ENCODE peak calls at places on chromosome X, in ten cellular contexts. One of them, this sample, is unnamed.

GRCh38 chrX:17740137-17741122 is 3.1 kb downstream of the SCML1 start:
- DNase-seq in aorta: no peak
- DNase-seq in HTR-8/SVneo: no peak
- DNase-seq in LHCN-M2: no peak
- DNase-seq in T follicular helper cell: no peak
- DNase-seq in H9: no peak
- DNase-seq in brain microvascular endothelial cell: no peak
- DNase-seq in effector memory CD8-positive, alpha-beta T cell: no peak
- DNase-seq in activated CD8-positive, alpha-beta T cell treated with anti-CD3 and anti-CD28 coated beads, Interleukin-2, amount 10 ng/mL, durations not matched to agents 7 days and 5 days: no peak
- DNase-seq in COR-L47: no peak
- DNase-seq in this sample: no peak

GRCh38 chrX:11672213-11672612 is 6.5 kb upstream of the ARHGAP6 start:
- DNase-seq in H9: no peak
- DNase-seq in HTR-8/SVneo: no peak
- DNase-seq in LHCN-M2: no peak
- DNase-seq in aorta: no peak
- DNase-seq in T follicular helper cell: no peak
- DNase-seq in effector memory CD8-positive, alpha-beta T cell: no peak
- DNase-seq in COR-L47: no peak
- DNase-seq in activated CD8-positive, alpha-beta T cell treated with anti-CD3 and anti-CD28 coated beads, Interleukin-2, amount 10 ng/mL, durations not matched to agents 7 days and 5 days: no peak
- DNase-seq in brain microvascular endothelial cell: no peak
- DNase-seq in this sample: no peak

GRCh38 chrX:12949927-12950656 is 24.8 kb upstream of the TMSB4X start:
- DNase-seq in activated CD8-positive, alpha-beta T cell treated with anti-CD3 and anti-CD28 coated beads, Interleukin-2, amount 10 ng/mL, durations not matched to agents 7 days and 5 days: peak; percentile 90
- DNase-seq in H9: no peak
- DNase-seq in LHCN-M2: peak; percentile 89
- DNase-seq in HTR-8/SVneo: no peak
- DNase-seq in brain microvascular endothelial cell: peak; percentile 87
- DNase-seq in effector memory CD8-positive, alpha-beta T cell: peak; percentile 78
- DNase-seq in aorta: peak; percentile 92
- DNase-seq in COR-L47: no peak
- DNase-seq in T follicular helper cell: peak; percentile 87
- DNase-seq in this sample: peak; percentile 58

GRCh38 chrX:41779058-41779564 is 55.1 kb downstream of the GPR82 start:
- DNase-seq in aorta: no peak
- DNase-seq in T follicular helper cell: no peak
- DNase-seq in activated CD8-positive, alpha-beta T cell treated with anti-CD3 and anti-CD28 coated beads, Interleukin-2, amount 10 ng/mL, durations not matched to agents 7 days and 5 days: no peak
- DNase-seq in brain microvascular endothelial cell: peak; percentile 59
- DNase-seq in COR-L47: peak; percentile 56
- DNase-seq in H9: no peak
- DNase-seq in effector memory CD8-positive, alpha-beta T cell: no peak
- DNase-seq in LHCN-M2: peak; percentile 91
- DNase-seq in HTR-8/SVneo: peak; percentile 36
- DNase-seq in this sample: peak; percentile 19

GRCh38 chrX:150456466-150456865 is 93.3 kb downstream of the MAMLD1 start:
- DNase-seq in HTR-8/SVneo: no peak
- DNase-seq in H9: no peak
- DNase-seq in aorta: no peak
- DNase-seq in activated CD8-positive, alpha-beta T cell treated with anti-CD3 and anti-CD28 coated beads, Interleukin-2, amount 10 ng/mL, durations not matched to agents 7 days and 5 days: no peak
- DNase-seq in COR-L47: no peak
- DNase-seq in LHCN-M2: no peak
- DNase-seq in brain microvascular endothelial cell: no peak
- DNase-seq in effector memory CD8-positive, alpha-beta T cell: no peak
- DNase-seq in T follicular helper cell: no peak
- DNase-seq in this sample: no peak

GRCh38 chrX:30822068-30822671 is 66.9 kb downstream of the TAB3 start:
- DNase-seq in effector memory CD8-positive, alpha-beta T cell: no peak
- DNase-seq in H9: no peak
- DNase-seq in COR-L47: no peak
- DNase-seq in T follicular helper cell: no peak
- DNase-seq in activated CD8-positive, alpha-beta T cell treated with anti-CD3 and anti-CD28 coated beads, Interleukin-2, amount 10 ng/mL, durations not matched to agents 7 days and 5 days: no peak
- DNase-seq in LHCN-M2: peak; percentile 1
- DNase-seq in aorta: no peak
- DNase-seq in brain microvascular endothelial cell: no peak
- DNase-seq in HTR-8/SVneo: no peak
- DNase-seq in this sample: no peak

GRCh38 chrX:2401590-2402360 is 99.0 kb downstream of the DHRSX start:
- DNase-seq in effector memory CD8-positive, alpha-beta T cell: no peak
- DNase-seq in HTR-8/SVneo: no peak
- DNase-seq in H9: no peak
- DNase-seq in COR-L47: no peak
- DNase-seq in LHCN-M2: no peak
- DNase-seq in activated CD8-positive, alpha-beta T cell treated with anti-CD3 and anti-CD28 coated beads, Interleukin-2, amount 10 ng/mL, durations not matched to agents 7 days and 5 days: no peak
- DNase-seq in T follicular helper cell: no peak
- DNase-seq in aorta: no peak
- DNase-seq in brain microvascular endothelial cell: no peak
- DNase-seq in this sample: no peak

GRCh38 chrX:77900688-77901087 is 1.4 kb downstream of the COX7B start:
- DNase-seq in T follicular helper cell: no peak
- DNase-seq in HTR-8/SVneo: no peak
- DNase-seq in activated CD8-positive, alpha-beta T cell treated with anti-CD3 and anti-CD28 coated beads, Interleukin-2, amount 10 ng/mL, durations not matched to agents 7 days and 5 days: no peak
- DNase-seq in aorta: no peak
- DNase-seq in COR-L47: no peak
- DNase-seq in H9: no peak
- DNase-seq in brain microvascular endothelial cell: no peak
- DNase-seq in LHCN-M2: peak; percentile 13
- DNase-seq in effector memory CD8-positive, alpha-beta T cell: no peak
- DNase-seq in this sample: no peak

GRCh38 chrX:68292471-68292870 is 140.8 kb downstream of the OPHN1 start:
- DNase-seq in brain microvascular endothelial cell: no peak
- DNase-seq in H9: no peak
- DNase-seq in T follicular helper cell: no peak
- DNase-seq in COR-L47: no peak
- DNase-seq in activated CD8-positive, alpha-beta T cell treated with anti-CD3 and anti-CD28 coated beads, Interleukin-2, amount 10 ng/mL, durations not matched to agents 7 days and 5 days: no peak
- DNase-seq in aorta: no peak
- DNase-seq in LHCN-M2: peak; percentile 60
- DNase-seq in effector memory CD8-positive, alpha-beta T cell: no peak
- DNase-seq in HTR-8/SVneo: no peak
- DNase-seq in this sample: peak; percentile 11

GRCh38 chrX:53374222-53374820 is 48.1 kb downstream of the SMC1A start:
- DNase-seq in aorta: no peak
- DNase-seq in brain microvascular endothelial cell: no peak
- DNase-seq in COR-L47: no peak
- DNase-seq in LHCN-M2: peak; percentile 7
- DNase-seq in activated CD8-positive, alpha-beta T cell treated with anti-CD3 and anti-CD28 coated beads, Interleukin-2, amount 10 ng/mL, durations not matched to agents 7 days and 5 days: no peak
- DNase-seq in HTR-8/SVneo: no peak
- DNase-seq in T follicular helper cell: no peak
- DNase-seq in H9: no peak
- DNase-seq in effector memory CD8-positive, alpha-beta T cell: no peak
- DNase-seq in this sample: peak; percentile 7

GRCh38 chrX:150205011-150205410 is 158.1 kb upstream of the MAMLD1 start:
- DNase-seq in HTR-8/SVneo: no peak
- DNase-seq in LHCN-M2: peak; percentile 72
- DNase-seq in COR-L47: no peak
- DNase-seq in activated CD8-positive, alpha-beta T cell treated with anti-CD3 and anti-CD28 coated beads, Interleukin-2, amount 10 ng/mL, durations not matched to agents 7 days and 5 days: no peak
- DNase-seq in T follicular helper cell: no peak
- DNase-seq in brain microvascular endothelial cell: no peak
- DNase-seq in aorta: no peak
- DNase-seq in H9: no peak
- DNase-seq in effector memory CD8-positive, alpha-beta T cell: no peak
- DNase-seq in this sample: no peak

GRCh38 chrX:125205084-125205917 is 114.4 kb upstream of the TEX13C start:
- DNase-seq in LHCN-M2: no peak
- DNase-seq in effector memory CD8-positive, alpha-beta T cell: no peak
- DNase-seq in H9: peak; percentile 75
- DNase-seq in activated CD8-positive, alpha-beta T cell treated with anti-CD3 and anti-CD28 coated beads, Interleukin-2, amount 10 ng/mL, durations not matched to agents 7 days and 5 days: peak; percentile 33
- DNase-seq in COR-L47: peak; percentile 91
- DNase-seq in aorta: peak; percentile 57
- DNase-seq in brain microvascular endothelial cell: peak; percentile 22
- DNase-seq in T follicular helper cell: no peak
- DNase-seq in HTR-8/SVneo: no peak
- DNase-seq in this sample: peak; percentile 88

GRCh38 chrX:29661290-29661689 is 554.1 kb upstream of the MAGEB2 start:
- DNase-seq in aorta: no peak
- DNase-seq in T follicular helper cell: no peak
- DNase-seq in brain microvascular endothelial cell: peak; percentile 59
- DNase-seq in HTR-8/SVneo: peak; percentile 29
- DNase-seq in effector memory CD8-positive, alpha-beta T cell: no peak
- DNase-seq in H9: no peak
- DNase-seq in COR-L47: no peak
- DNase-seq in activated CD8-positive, alpha-beta T cell treated with anti-CD3 and anti-CD28 coated beads, Interleukin-2, amount 10 ng/mL, durations not matched to agents 7 days and 5 days: no peak
- DNase-seq in LHCN-M2: peak; percentile 68
- DNase-seq in this sample: no peak

GRCh38 chrX:17403231-17403691 is 28.3 kb downstream of the NHS start:
- DNase-seq in LHCN-M2: no peak
- DNase-seq in COR-L47: no peak
- DNase-seq in effector memory CD8-positive, alpha-beta T cell: no peak
- DNase-seq in HTR-8/SVneo: no peak
- DNase-seq in aorta: no peak
- DNase-seq in T follicular helper cell: no peak
- DNase-seq in H9: no peak
- DNase-seq in activated CD8-positive, alpha-beta T cell treated with anti-CD3 and anti-CD28 coated beads, Interleukin-2, amount 10 ng/mL, durations not matched to agents 7 days and 5 days: no peak
- DNase-seq in brain microvascular endothelial cell: no peak
- DNase-seq in this sample: no peak

GRCh38 chrX:129637217-129638109 is 17.3 kb downstream of the APLN start:
- DNase-seq in HTR-8/SVneo: peak; percentile 24
- DNase-seq in effector memory CD8-positive, alpha-beta T cell: peak; percentile 64
- DNase-seq in T follicular helper cell: peak; percentile 65
- DNase-seq in COR-L47: peak; percentile 10
- DNase-seq in aorta: peak; percentile 75
- DNase-seq in LHCN-M2: peak; percentile 52
- DNase-seq in brain microvascular endothelial cell: peak; percentile 51
- DNase-seq in H9: peak; percentile 69
- DNase-seq in activated CD8-positive, alpha-beta T cell treated with anti-CD3 and anti-CD28 coated beads, Interleukin-2, amount 10 ng/mL, durations not matched to agents 7 days and 5 days: peak; percentile 78
- DNase-seq in this sample: peak; percentile 47

GRCh38 chrX:462853-463252 is 76.1 kb upstream of the PPP2R3B start:
- DNase-seq in T follicular helper cell: no peak
- DNase-seq in HTR-8/SVneo: no peak
- DNase-seq in LHCN-M2: no peak
- DNase-seq in aorta: no peak
- DNase-seq in effector memory CD8-positive, alpha-beta T cell: no peak
- DNase-seq in H9: no peak
- DNase-seq in brain microvascular endothelial cell: no peak
- DNase-seq in activated CD8-positive, alpha-beta T cell treated with anti-CD3 and anti-CD28 coated beads, Interleukin-2, amount 10 ng/mL, durations not matched to agents 7 days and 5 days: no peak
- DNase-seq in COR-L47: no peak
- DNase-seq in this sample: no peak

GRCh38 chrX:85964744-85965143 is 82.6 kb downstream of the CHM start:
- DNase-seq in COR-L47: no peak
- DNase-seq in effector memory CD8-positive, alpha-beta T cell: no peak
- DNase-seq in HTR-8/SVneo: no peak
- DNase-seq in LHCN-M2: no peak
- DNase-seq in aorta: no peak
- DNase-seq in activated CD8-positive, alpha-beta T cell treated with anti-CD3 and anti-CD28 coated beads, Interleukin-2, amount 10 ng/mL, durations not matched to agents 7 days and 5 days: no peak
- DNase-seq in T follicular helper cell: no peak
- DNase-seq in brain microvascular endothelial cell: no peak
- DNase-seq in H9: no peak
- DNase-seq in this sample: no peak

This sample was measured in MG63.